ENCODE peak calls at places on chromosomes 12 and 14, in four cellular contexts. U, J, L and Y are unnamed samples.

GRCh38 chr14:52023518-52023917 is 34.2 kb downstream of the RTRAF start:
- DNase-seq in U (peak), J (peak), L (no peak), Y (peak)

GRCh38 chr14:20427231-20428009 is 8.5 kb downstream of the KLHL33 start:
- DNase-seq in U (peak), J (peak), L (peak), Y (peak)

GRCh38 chr14:51677276-51677675 is 25.6 kb downstream of the FRMD6 start:
- DNase-seq in U (peak), J (peak), L (no peak), Y (no peak)

GRCh38 chr14:100155049-100155621 is 4.3 kb downstream of the DEGS2 start:
- DNase-seq in U (no peak), J (no peak), L (peak), Y (peak)

GRCh38 chr12:120468846-120469449 is 600 bp downstream of the SRSF9 start:
- DNase-seq in U (no peak), J (no peak), L (peak), Y (peak)

GRCh38 chr12:93100610-93101009 is 171.5 kb upstream of the EEA1 start:
- DNase-seq in U (no peak), J (no peak), L (no peak), Y (peak)

GRCh38 chr12:89421093-89421835 is 69.0 kb upstream of the DUSP6 start:
- DNase-seq in U (no peak), J (no peak), L (no peak), Y (no peak)

GRCh38 chr14:50088117-50088515 is 28.3 kb downstream of the VCPKMT start:
- DNase-seq in U (no peak), J (no peak), L (no peak), Y (no peak)

GRCh38 chr12:108234155-108234554 is 105.0 kb downstream of the CMKLR1 start:
- DNase-seq in U (no peak), J (peak), L (no peak), Y (no peak)

GRCh38 chr14:38210168-38210567 is 2.5 kb downstream of the SSTR1 start:
- DNase-seq in U (no peak), J (peak), L (peak), Y (peak)

GRCh38 chr12:93380480-93381121 is 2.9 kb downstream of the NUDT4 start:
- DNase-seq in U (no peak), J (peak), L (peak), Y (peak)

GRCh38 chr12:71782007-71782406 is 27.3 kb downstream of the RAB21 start:
- DNase-seq in U (no peak), J (no peak), L (no peak), Y (no peak)

DNA sequence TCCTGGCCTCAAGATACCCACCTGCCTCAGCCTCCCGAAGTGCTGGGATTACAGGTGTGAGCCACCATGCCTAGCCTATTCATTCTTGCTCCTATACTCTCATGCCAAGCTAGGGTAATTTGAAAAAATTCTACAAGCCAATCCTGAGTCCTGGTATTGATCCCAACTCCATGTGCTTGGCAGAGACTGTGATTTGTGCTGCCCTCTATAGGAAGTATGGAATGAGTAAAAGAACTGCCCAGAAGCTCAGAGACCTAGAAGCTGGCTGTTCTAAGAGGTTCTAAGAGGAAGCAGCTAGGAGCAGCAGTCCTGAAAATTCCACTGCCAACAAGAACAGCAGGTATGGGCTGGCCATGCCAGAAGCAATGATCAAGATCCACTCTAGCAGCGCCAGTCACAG is 402.5 kb downstream of the PCNX1 start:
- DNase-seq in U (no peak), J (no peak), L (no peak), Y (no peak)
- TF ChIP-seq CTCF in U (peak), J (no peak), L (no peak), Y (peak)

DNA sequence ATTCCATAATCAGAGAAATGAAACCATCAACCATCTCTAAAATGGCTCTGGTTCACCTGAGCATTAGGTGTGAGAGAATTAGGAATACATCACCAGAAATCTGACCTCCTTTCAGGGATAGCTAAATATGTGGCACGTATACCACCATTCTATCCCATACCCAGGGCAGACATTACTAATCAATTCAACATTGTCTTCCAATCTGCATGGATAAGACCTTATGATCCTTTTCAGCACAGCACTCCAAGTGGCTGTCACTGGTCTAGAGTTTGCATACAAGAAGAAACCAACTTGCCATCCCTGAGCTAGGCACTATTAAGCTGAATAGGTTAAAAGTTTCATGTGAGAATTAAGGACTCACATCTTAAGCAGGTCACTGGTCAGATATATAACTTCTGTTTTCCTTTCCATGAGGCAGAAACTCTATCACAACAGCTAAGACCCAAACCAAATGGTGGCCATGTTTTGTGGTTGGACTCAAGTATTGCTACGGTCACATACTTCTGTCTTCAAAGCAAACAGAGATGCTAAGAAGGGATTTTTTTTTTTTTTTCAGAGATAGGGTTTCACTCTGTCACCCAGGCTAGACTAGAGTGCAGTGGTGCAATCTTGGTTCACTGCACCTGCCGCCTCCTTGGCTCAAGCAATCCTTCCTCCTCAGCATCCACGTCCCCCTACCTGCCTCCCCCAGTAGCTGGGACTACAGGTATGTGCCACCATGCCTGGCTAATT is 249.0 kb downstream of the DPF3 start:
- DNase-seq in U (no peak), J (no peak), L (peak), Y (no peak)
- TF ChIP-seq CTCF in U (no peak), J (no peak), L (no peak), Y (peak)

GRCh38 chr12:11580125-11580751 is 69.2 kb upstream of the ETV6 start:
- DNase-seq in U (peak), J (peak), L (peak), Y (peak)
- TF ChIP-seq CTCF in U (no peak), J (no peak), L (no peak), Y (no peak)

GRCh38 chr12:5442251-5443006 is 10.5 kb downstream of the NTF3 start:
- DNase-seq in U (no peak), J (peak), L (peak), Y (peak)
- TF ChIP-seq CTCF in U (peak), J (peak), L (peak), Y (peak)

DNA sequence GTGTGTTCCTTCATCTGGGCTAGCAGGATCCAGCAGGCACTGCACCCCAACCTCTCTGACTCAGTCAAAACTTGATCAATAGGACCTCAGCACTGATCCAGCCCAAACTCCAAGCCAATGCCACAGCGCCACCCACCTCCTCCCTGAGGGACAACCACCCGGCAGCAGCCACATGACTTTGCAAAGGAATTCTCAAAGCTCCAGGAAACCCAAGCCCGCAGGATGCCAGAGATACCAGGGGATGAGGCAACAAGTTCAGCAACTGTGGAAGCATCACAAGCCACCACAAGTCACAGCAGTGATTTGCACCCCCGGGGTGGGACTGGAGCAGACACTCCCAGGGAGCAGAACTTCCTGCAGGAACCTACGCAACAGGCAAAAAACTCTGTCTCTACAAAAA is 37.3 kb downstream of the ACTN1 start:
- DNase-seq in U (peak), J (peak), L (peak), Y (peak)
- TF ChIP-seq CTCF in U (peak), J (peak), L (peak), Y (peak)

DNA sequence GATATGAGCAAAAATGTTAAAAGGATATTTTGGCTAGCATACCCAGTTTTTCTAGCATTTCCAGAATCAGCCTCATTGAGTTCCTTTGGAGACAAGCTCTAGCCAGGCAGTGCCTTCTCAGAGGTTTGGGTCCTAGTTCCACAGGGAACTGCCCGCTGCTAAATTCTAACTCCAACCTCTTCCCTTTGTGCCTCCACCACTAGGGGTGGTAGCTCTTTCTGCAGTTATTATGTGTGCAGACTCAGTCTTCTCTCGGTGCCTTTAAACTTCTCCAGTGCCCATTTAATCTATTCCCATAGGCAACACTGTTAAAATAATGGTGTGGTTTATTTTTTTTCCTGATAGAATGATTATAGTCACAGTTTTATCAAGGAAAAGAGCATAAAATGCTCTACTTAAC is 21.5 kb upstream of the SLC25A3 start:
- DNase-seq in U (no peak), J (no peak), L (peak), Y (no peak)
- TF ChIP-seq CTCF in U (peak), J (peak), L (no peak), Y (peak)

GRCh38 chr14:101758913-101759593 is 2.5 kb upstream of the PPP2R5C start:
- DNase-seq in U (no peak), J (no peak), L (no peak), Y (no peak)

GRCh38 chr14:101754893-101755292 is 6.6 kb upstream of the PPP2R5C start:
- DNase-seq in U (no peak), J (no peak), L (no peak), Y (no peak)

GRCh38 chr14:101757839-101758211 is 3.7 kb upstream of the PPP2R5C start:
- DNase-seq in U (no peak), J (no peak), L (no peak), Y (no peak)

GRCh38 chr14:101757064-101757838 is 4.3 kb upstream of the PPP2R5C start:
- DNase-seq in U (no peak), J (no peak), L (no peak), Y (no peak)

GRCh38 chr14:101755591-101756324 is 5.8 kb upstream of the PPP2R5C start:
- DNase-seq in U (no peak), J (no peak), L (no peak), Y (no peak)
- TF ChIP-seq CTCF in U (no peak), J (no peak), L (no peak), Y (no peak)

GRCh38 chr12:45269407-45269741 is 53.5 kb downstream of the ANO6 start:
- DNase-seq in U (no peak), J (no peak), L (no peak), Y (no peak)
- TF ChIP-seq CTCF in U (no peak), J (no peak), L (no peak), Y (no peak)

GRCh38 chr12:39866135-39866534 is 239.7 kb downstream of the SLC2A13 start:
- DNase-seq in U (no peak), J (no peak), L (no peak), Y (no peak)
- TF ChIP-seq CTCF in U (no peak), J (no peak), L (no peak), Y (no peak)